ENCODE peak calls at places on chromosomes 4 and X, in four cellular contexts. U is SK-N-SH, S is A549, H is HepG2. O is an unnamed sample.
A peak's percentile ranks its signal among the peaks of the same experiment; 100 is the strongest.

GRCh38 chr4:152981278-152981677 is 45.2 kb downstream of the FHDC1 start:
- DNase-seq in U (no peak), S (no peak), H (no peak), O (no peak)

GRCh38 chr4:162015090-162015489 is 148.7 kb downstream of the FSTL5 start:
- DNase-seq in U (no peak), S (no peak), H (no peak), O (no peak)

GRCh38 chrX:23344208-23344903 is 9.7 kb downstream of the PTCHD1 start:
- DNase-seq in U (no peak), S (no peak), H (no peak), O (no peak)

GRCh38 chr4:116070283-116070682 is 956.9 kb upstream of the NDST4 start:
- DNase-seq in U (no peak), S (no peak), H (no peak), O (no peak)

GRCh38 chr4:743463-744211 is 38.0 kb downstream of the PCGF3 start:
- DNase-seq in U (no peak), S (no peak), H (no peak), O (no peak)

GRCh38 chrX:154437398-154437752 is 421 bp downstream of the GDI1 start:
- DNase-seq in U (peak; percentile 73), S (no peak), H (no peak), O (no peak)

GRCh38 chrX:11781734-11782370 is 23.8 kb downstream of the MSL3 start:
- DNase-seq in U (no peak), S (no peak), H (no peak), O (no peak)

GRCh38 chr4:124803641-124804040 is 91.1 kb upstream of the ANKRD50 start:
- DNase-seq in U (no peak), S (peak; percentile 0), H (no peak), O (no peak)

GRCh38 chr4:48913346-48913745 is 6.8 kb upstream of the OCIAD2 start:
- DNase-seq in U (no peak), S (peak; percentile 19), H (no peak), O (no peak)

GRCh38 chr4:33494150-33494549 is 2750.2 kb downstream of the ARAP2 start:
- DNase-seq in U (no peak), S (peak; percentile 21), H (no peak), O (no peak)

GRCh38 chrX:23783569-23784486 is 855 bp downstream of the SAT1 start:
- DNase-seq in U (no peak), S (peak; percentile 27), H (no peak), O (no peak)

GRCh38 chrX:143462696-143463095 is 54.6 kb downstream of the SPANXN3 start:
- DNase-seq in U (no peak), S (no peak), H (no peak), O (no peak)

GRCh38 chrX:131792356-131792749 is 230.7 kb upstream of the STK26 start:
- DNase-seq in U (peak; percentile 63), S (peak; percentile 96), H (no peak), O (peak; percentile 98)

GRCh38 chr4:27716693-27717505 is 856.3 kb downstream of the STIM2 start:
- DNase-seq in U (no peak), S (no peak), H (no peak), O (no peak)

GRCh38 chrX:48540015-48540350 is 469 bp downstream of the TBC1D25 start:
- DNase-seq in U (peak; percentile 71), S (no peak), H (peak; percentile 8), O (no peak)

GRCh38 chrX:13029341-13029740 is 15.1 kb downstream of the FAM9C start:
- DNase-seq in U (no peak), S (peak; percentile 87), H (no peak), O (no peak)

GRCh38 chr4:15451181-15451865 is 18.4 kb upstream of the CC2D2A start:
- DNase-seq in U (no peak), S (no peak), H (no peak), O (no peak)
- TF ChIP-seq PBX3 in U (no peak), S (no peak), H (no peak), O (no peak)

DNA sequence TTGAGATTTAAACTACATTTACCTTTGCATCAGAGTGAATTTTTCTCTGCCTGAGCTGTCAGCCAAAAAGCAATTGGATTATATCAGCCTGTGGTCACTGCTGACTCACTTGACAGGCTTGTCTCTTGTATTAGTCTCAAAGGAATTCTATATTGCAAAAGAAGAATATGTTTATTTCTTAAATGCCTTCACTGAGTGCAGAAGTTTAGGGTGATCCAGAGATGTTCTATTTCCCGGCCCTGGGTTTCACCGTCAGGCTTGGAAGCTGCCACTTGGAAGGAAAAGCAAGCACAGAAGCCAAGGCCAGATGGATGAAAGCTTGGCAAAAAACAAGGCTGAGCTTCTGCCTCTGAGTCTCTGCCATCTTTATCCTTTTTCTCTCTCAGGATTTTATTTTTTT is 80.9 kb downstream of the FAM114A1 start:
- DNase-seq in U (no peak), S (peak; percentile 8), H (no peak), O (no peak)
- TF ChIP-seq PBX3 in U (peak; percentile 94), S (no peak), H (no peak), O (no peak)

DNA sequence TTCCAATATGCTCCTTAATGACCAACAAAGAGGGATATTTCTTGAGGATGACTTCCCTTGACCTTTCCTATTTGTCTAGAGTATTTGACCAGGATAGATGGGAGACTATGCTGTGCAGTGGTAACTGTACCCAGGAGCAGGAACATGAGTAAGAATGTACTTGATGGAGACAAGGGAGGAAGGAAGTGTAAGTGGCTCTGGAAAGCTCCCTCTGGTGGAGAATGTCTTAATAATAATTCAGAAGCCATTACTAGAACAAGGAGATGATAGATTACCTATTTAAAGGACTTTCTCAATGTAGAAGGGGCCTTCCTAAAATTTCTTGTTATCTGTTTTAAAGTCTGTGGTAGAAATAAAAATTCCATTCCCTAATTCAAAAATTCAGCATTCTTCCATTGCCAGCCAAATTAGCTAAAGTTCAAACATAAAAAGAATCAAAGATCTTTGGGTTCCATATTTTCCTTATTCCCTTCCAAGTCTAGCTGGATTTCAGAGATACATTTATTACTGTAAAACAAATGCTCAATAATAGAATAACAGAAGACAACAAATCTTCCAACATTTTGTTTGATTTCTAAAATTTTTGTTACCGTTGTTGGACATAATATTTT is 83.8 kb downstream of the GRID2 start:
- DNase-seq in U (peak; percentile 17), S (peak; percentile 45), H (peak; percentile 30), O (peak; percentile 4)
- TF ChIP-seq PBX3 in U (no peak), S (no peak), H (no peak), O (no peak)

GRCh38 chrX:68826113-68826980 is 2.5 kb upstream of the EFNB1 start:
- DNase-seq in U (no peak), S (no peak), H (peak; percentile 29), O (no peak)
- TF ChIP-seq PBX3 in U (no peak), S (no peak), H (no peak), O (no peak)

O was measured in GM12878.